ENCODE peak calls at places on chromosomes 6 and 20, in five cellular contexts. J is LoVo, G is HTR-8/SVneo, L is AML-193, K is endothelial cell. E is an unnamed sample.

GRCh38 chr6:13934721-13935120 is 10.0 kb downstream of the RNF182 start:
- DNase-seq in G (no peak), K (no peak), J (no peak), L (no peak), E (no peak)

GRCh38 chr6:107932580-107932979 is 25.4 kb downstream of the SEC63 start:
- DNase-seq in G (no peak), K (no peak), J (no peak), L (no peak), E (no peak)

GRCh38 chr6:166619912-166620311 is 7.1 kb downstream of the RPS6KA2 start:
- DNase-seq in K (no peak), G (peak; percentile 28), J (peak; percentile 6), L (no peak), E (no peak)

GRCh38 chr6:160667854-160668481 is 3.9 kb upstream of the LPA start:
- DNase-seq in K (peak; percentile 26), L (peak; percentile 39), J (peak; percentile 20), G (no peak), E (peak; percentile 36)

GRCh38 chr20:10758446-10758845 is 84.6 kb upstream of the JAG1 start:
- DNase-seq in J (no peak), K (no peak), L (no peak), G (no peak), E (no peak)

GRCh38 chr6:140586426-140587061 is 1212.1 kb upstream of the CITED2 start:
- DNase-seq in J (no peak), G (no peak), L (no peak), K (no peak), E (no peak)

GRCh38 chr6:146200136-146200708 is 171.4 kb downstream of the GRM1 start:
- DNase-seq in K (no peak), J (no peak), L (no peak), G (no peak), E (no peak)

GRCh38 chr6:11586574-11586973 is 49.0 kb downstream of the TMEM170B start:
- DNase-seq in G (no peak), K (no peak), L (no peak), J (no peak), E (no peak)

GRCh38 chr6:157107915-157108651 is 215.2 kb downstream of the TMEM242 start:
- DNase-seq in L (no peak), K (no peak), J (no peak), G (peak; percentile 44), E (no peak)

GRCh38 chr6:47159763-47160162 is 117.6 kb upstream of the ADGRF1 start:
- DNase-seq in L (no peak), K (no peak), G (no peak), J (no peak), E (no peak)

GRCh38 chr6:117810269-117810668 is 96.8 kb upstream of the SLC35F1 start:
- DNase-seq in J (no peak), K (no peak), L (no peak), G (no peak), E (no peak)

GRCh38 chr20:64044484-64045247 is 4.8 kb downstream of the SOX18 start:
- DNase-seq in G (peak; percentile 94), L (no peak), J (no peak), K (peak; percentile 35), E (no peak)